ENCODE peak calls at places on chromosome 21, in nine cellular contexts. O is IMR-90, F is transverse colon, U is A549, D is sigmoid colon, V is upper lobe of left lung, W is uterus, J is heart left ventricle, N is suprapubic skin. L is an unnamed sample.

GRCh38 chr21:17780539-17780938 is 38.6 kb downstream of the C21orf91 start:
- DNase-seq in O (no peak), F (peak; percentile 22), U (no peak), D (no peak), V (no peak), W (no peak), J (no peak), N (no peak), L (no peak)

GRCh38 chr21:28132713-28133112 is 860.0 kb downstream of the LTN1 start:
- DNase-seq in O (peak; percentile 44), F (no peak), U (no peak), D (no peak), V (no peak), W (no peak), J (no peak), N (no peak), L (no peak)

GRCh38 chr21:15841856-15842564 is 112.2 kb downstream of the USP25 start:
- DNase-seq in O (peak; percentile 75), F (no peak), U (no peak), D (no peak), V (no peak), W (no peak), J (no peak), N (no peak), L (no peak)

GRCh38 chr21:21971384-21971783 is 973.2 kb downstream of the NCAM2 start:
- DNase-seq in O (no peak), F (no peak), U (no peak), D (no peak), V (no peak), W (no peak), J (no peak), N (no peak), L (no peak)

GRCh38 chr21:27168084-27168483 is 201.2 kb upstream of the ADAMTS5 start:
- DNase-seq in O (peak; percentile 51), F (no peak), U (no peak), D (no peak), V (no peak), W (no peak), J (no peak), N (no peak), L (no peak)

GRCh38 chr21:26686278-26686677 is 113.2 kb upstream of the CYYR1 start:
- DNase-seq in O (peak; percentile 44), F (no peak), U (peak; percentile 1), D (no peak), V (no peak), W (no peak), J (no peak), N (no peak), L (no peak)

GRCh38 chr21:45888361-45889009 is 93.1 kb upstream of the COL6A1 start:
- DNase-seq in O (no peak), F (no peak), U (no peak), D (no peak), V (peak; percentile 54), W (no peak), J (no peak), N (no peak), L (no peak)

GRCh38 chr21:15826147-15826780 is 96.5 kb downstream of the USP25 start:
- DNase-seq in O (peak; percentile 54), F (peak; percentile 26), U (peak; percentile 21), D (no peak), V (no peak), W (peak; percentile 19), J (peak; percentile 11), N (no peak), L (no peak)

GRCh38 chr21:29610960-29611359 is 312.2 kb downstream of the BACH1 start:
- DNase-seq in O (no peak), F (no peak), U (no peak), D (no peak), V (no peak), W (no peak), J (no peak), N (no peak), L (no peak)

GRCh38 chr21:27649746-27650145 is 682.9 kb upstream of the ADAMTS5 start:
- DNase-seq in O (peak; percentile 70), F (no peak), U (no peak), D (no peak), V (no peak), W (no peak), J (no peak), N (no peak), L (no peak)

GRCh38 chr21:45596704-45597318 is 46.7 kb upstream of the PCBP3 start:
- DNase-seq in O (peak; percentile 28), F (peak; percentile 82), U (peak; percentile 74), D (peak; percentile 85), V (no peak), W (peak; percentile 54), J (peak; percentile 58), N (peak; percentile 79), L (peak; percentile 38)

GRCh38 chr21:34795152-34796141 is 126.7 kb downstream of the CLIC6 start:
- DNase-seq in O (peak; percentile 77), F (peak; percentile 67), U (peak; percentile 28), D (no peak), V (no peak), W (no peak), J (no peak), N (no peak), L (peak; percentile 58)

GRCh38 chr21:37435120-37435519 is 68.5 kb downstream of the DYRK1A start:
- DNase-seq in O (peak; percentile 80), F (no peak), U (no peak), D (peak; percentile 72), V (no peak), W (peak; percentile 59), J (peak; percentile 73), N (no peak), L (no peak)

GRCh38 chr21:41597811-41598231 is 89.9 kb upstream of the TMPRSS2 start:
- DNase-seq in O (no peak), F (no peak), U (no peak), D (no peak), V (no peak), W (no peak), J (no peak), N (peak; percentile 67), L (peak; percentile 22)

GRCh38 chr21:41597227-41597626 is 89.3 kb upstream of the TMPRSS2 start:
- DNase-seq in O (no peak), F (no peak), U (no peak), D (no peak), V (no peak), W (no peak), J (no peak), N (peak; percentile 12), L (peak; percentile 30)

GRCh38 chr21:41598561-41599511 is 90.9 kb upstream of the TMPRSS2 start:
- DNase-seq in O (no peak), F (no peak), U (no peak), D (no peak), V (no peak), W (no peak), J (no peak), N (peak; percentile 66), L (peak; percentile 54)

GRCh38 chr21:41593784-41594138 is 85.8 kb upstream of the TMPRSS2 start:
- DNase-seq in O (no peak), F (no peak), U (no peak), D (no peak), V (no peak), W (no peak), J (no peak), N (peak; percentile 57), L (no peak)

GRCh38 chr21:41596241-41596925 is 88.4 kb upstream of the TMPRSS2 start:
- DNase-seq in O (no peak), F (no peak), U (no peak), D (no peak), V (no peak), W (no peak), J (no peak), N (peak; percentile 34), L (peak; percentile 16)
- TF ChIP-seq POLR2A in O (no peak), F (no peak), U (no peak), D (no peak), V (no peak), W (no peak), J (no peak), N (no peak), L (no peak)

GRCh38 chr21:42880352-42880751 is 1.0 kb upstream of the WDR4 start:
- DNase-seq in O (no peak), F (no peak), U (no peak), D (no peak), V (no peak), W (no peak), J (no peak), N (no peak), L (no peak)

GRCh38 chr21:42883921-42884320 is 4.6 kb upstream of the WDR4 start:
- DNase-seq in O (no peak), F (no peak), U (no peak), D (no peak), V (no peak), W (no peak), J (no peak), N (no peak), L (no peak)

GRCh38 chr21:42878678-42878992 is 704 bp downstream of the WDR4 start:
- DNase-seq in O (no peak), F (no peak), U (no peak), D (no peak), V (no peak), W (no peak), J (no peak), N (no peak), L (no peak)

GRCh38 chr21:42878993-42879787 is at the start of gene WDR4:
- DNase-seq in O (peak; percentile 97), F (peak; percentile 99), U (peak; percentile 93), D (peak; percentile 98), V (peak; percentile 97), W (peak; percentile 97), J (peak; percentile 97), N (peak; percentile 98), L (peak; percentile 97)
- TF ChIP-seq POLR2A in O (peak; percentile 83), F (peak; percentile 88), U (peak; percentile 88), D (peak; percentile 82), V (peak; percentile 89), W (peak; percentile 81), J (no peak), N (peak; percentile 26), L (peak; percentile 72)

DNA sequence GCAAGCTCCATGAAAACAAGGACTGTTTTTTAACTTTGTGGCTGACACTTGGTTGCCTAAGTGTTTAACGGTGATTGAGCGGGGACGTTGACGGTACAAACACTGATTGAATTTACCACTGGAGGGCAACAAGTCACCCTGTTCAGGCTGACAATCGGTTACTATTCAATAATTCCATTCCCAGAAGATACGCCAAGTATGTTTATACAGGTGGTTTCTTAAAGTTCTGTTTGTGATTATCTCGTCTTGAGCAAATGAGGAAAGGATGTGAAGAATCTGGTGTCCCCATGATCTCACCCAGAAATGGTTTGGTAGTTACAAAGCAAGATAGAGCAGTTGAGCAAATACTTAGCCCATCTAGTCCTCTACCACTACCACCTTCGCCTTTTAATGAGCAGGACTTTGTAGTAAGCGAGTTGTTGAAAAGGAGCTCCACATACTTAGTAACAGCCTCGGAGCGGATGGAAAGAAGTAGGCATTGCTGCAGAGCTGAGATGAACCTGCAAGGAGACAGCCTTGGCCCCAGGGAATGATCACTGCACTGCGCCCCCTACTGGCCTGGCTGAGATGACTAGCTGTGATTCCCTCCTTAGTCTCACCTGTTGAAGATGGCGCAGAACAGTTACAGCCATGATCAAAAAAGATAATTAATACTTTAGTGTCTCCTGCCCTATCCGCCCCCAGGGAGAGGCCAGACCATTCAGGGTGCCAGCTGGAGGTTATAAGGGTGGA is 36.3 kb downstream of the IFNAR1 start:
- DNase-seq in O (peak; percentile 87), F (peak; percentile 89), U (peak; percentile 70), D (peak; percentile 80), V (no peak), W (peak; percentile 73), J (peak; percentile 79), N (peak; percentile 81), L (peak; percentile 88)
- TF ChIP-seq POLR2A in O (no peak), F (peak; percentile 12), U (no peak), D (no peak), V (no peak), W (no peak), J (no peak), N (no peak), L (no peak)

GRCh38 chr21:33383056-33383888 is 19.9 kb upstream of the IFNGR2 start:
- DNase-seq in O (peak; percentile 94), F (peak; percentile 81), U (no peak), D (peak; percentile 75), V (no peak), W (peak; percentile 41), J (peak; percentile 70), N (no peak), L (peak; percentile 59)
- TF ChIP-seq POLR2A in O (peak; percentile 36), F (no peak), U (no peak), D (no peak), V (peak; percentile 41), W (no peak), J (no peak), N (no peak), L (no peak)